ENCODE peak calls at places on chromosomes 11 and 22, in ten cellular contexts. B is WERI-Rb-1; X is RWPE1; R is amniotic stem cell; H is kidney epithelial cell; Z is stimulated activated CD8-positive, alpha-beta memory T cell treated with anti-CD3 and anti-CD28 coated beads, Interleukin-15, amount 100 ng/mL, for 4 hours; C is activated naive CD8-positive, alpha-beta T cell treated with anti-CD3 and anti-CD28 coated beads, Interleukin-2, amount 50 U/mL, for 24 hours; L is hypothalamus; Q is activated T-helper 1 cell treated with anti-CD3 and anti-CD28 coated beads, Interleukin-2, amount 50 U/mL, for 16 hours; T is fibroblast of villous mesenchyme. W is an unnamed sample.
A peak's percentile ranks its signal among the peaks of the same experiment; 100 is the strongest.

GRCh38 chr11:65016705-65017104 is 2.7 kb downstream of the ARL2 start:
- DNase-seq in Z (no peak), Q (no peak), L (no peak), T (no peak), C (no peak), H (no peak), X (no peak), B (no peak), R (no peak), W (no peak)

GRCh38 chr22:48380016-48380665 is 1447.5 kb downstream of the BRD1 start:
- DNase-seq in C (no peak), B (no peak), L (no peak), X (no peak), R (no peak), H (no peak), Z (no peak), Q (no peak), T (no peak), W (no peak)

GRCh38 chr11:71240061-71240690 is 12.2 kb downstream of the SHANK2 start:
- DNase-seq in L (no peak), H (no peak), X (no peak), C (no peak), B (no peak), Q (no peak), Z (no peak), T (no peak), R (no peak), W (no peak)

GRCh38 chr11:117462183-117462574 is 134.5 kb downstream of the CEP164 start:
- DNase-seq in H (no peak), X (no peak), C (no peak), Q (no peak), R (no peak), Z (no peak), L (no peak), T (no peak), B (no peak), W (no peak)

GRCh38 chr11:7436146-7436545 is 49.2 kb upstream of the OLFML1 start:
- DNase-seq in X (no peak), Q (no peak), B (no peak), C (no peak), R (no peak), T (no peak), L (no peak), Z (no peak), H (no peak), W (no peak)

GRCh38 chr11:120627535-120628163 is 116.1 kb downstream of the GRIK4 start:
- DNase-seq in B (no peak), Q (no peak), L (no peak), R (no peak), C (no peak), T (no peak), Z (no peak), H (no peak), X (no peak), W (no peak)

GRCh38 chr11:126482586-126483108 is 127.2 kb downstream of the ST3GAL4 start:
- DNase-seq in R (no peak), Q (no peak), H (no peak), Z (no peak), B (no peak), T (no peak), C (no peak), X (no peak), L (no peak), W (no peak)

GRCh38 chr11:1303196-1303821 is 6.1 kb downstream of the TOLLIP start:
- DNase-seq in H (no peak), B (no peak), T (no peak), X (peak; percentile 20), Q (no peak), C (no peak), R (no peak), L (peak; percentile 73), Z (no peak), W (peak; percentile 94)

GRCh38 chr11:86814775-86815174 is 14.4 kb downstream of the PRSS23 start:
- DNase-seq in Z (no peak), B (no peak), H (no peak), L (no peak), R (no peak), C (no peak), T (peak; percentile 71), Q (no peak), X (no peak), W (no peak)

GRCh38 chr11:76623884-76624419 is 46.6 kb downstream of the LRRC32 start:
- DNase-seq in Q (no peak), H (no peak), Z (no peak), X (no peak), T (no peak), C (no peak), L (no peak), B (no peak), R (no peak), W (no peak)

GRCh38 chr11:2529636-2530035 is 84.8 kb downstream of the KCNQ1 start:
- DNase-seq in B (no peak), Z (no peak), C (no peak), L (no peak), H (no peak), T (no peak), Q (no peak), X (no peak), R (no peak), W (no peak)

GRCh38 chr11:69048056-69048717 is 545 bp upstream of the TPCN2 start:
- DNase-seq in B (no peak), Z (no peak), T (peak; percentile 19), Q (no peak), H (no peak), C (no peak), R (no peak), L (no peak), X (no peak), W (no peak)

GRCh38 chr11:56331861-56332491 is 13.9 kb upstream of the OR8K1 start:
- DNase-seq in B (no peak), T (no peak), Q (no peak), H (no peak), L (no peak), C (no peak), R (no peak), X (no peak), Z (no peak), W (no peak)

GRCh38 chr22:37290737-37291136 is 8.4 kb downstream of the CYTH4 start:
- DNase-seq in T (peak; percentile 82), X (no peak), L (no peak), R (no peak), Z (no peak), Q (no peak), B (no peak), C (no peak), H (no peak), W (no peak)

GRCh38 chr11:65899356-65900124 is 648 bp downstream of the FOSL1 start:
- DNase-seq in B (no peak), R (peak; percentile 77), H (no peak), Z (peak; percentile 68), Q (peak; percentile 64), T (peak; percentile 82), X (peak; percentile 81), C (peak; percentile 85), L (no peak), W (peak; percentile 90)

GRCh38 chr11:121111053-121111724 is 10.1 kb downstream of the TECTA start:
- DNase-seq in C (no peak), Z (no peak), Q (no peak), T (no peak), X (no peak), R (no peak), L (no peak), B (no peak), H (no peak), W (no peak)

GRCh38 chr22:28989484-28989883 is 72.1 kb downstream of the C22orf31 start:
- DNase-seq in Z (no peak), X (no peak), R (no peak), Q (no peak), T (peak; percentile 42), L (no peak), H (no peak), C (no peak), B (no peak), W (no peak)

W was measured in 8988T.